ENCODE peak calls at places on chromosome 11, in four cellular contexts. U is IMR-90, I is endothelial cell of umbilical vein, Z is K562. C is an unnamed sample.

GRCh38 chr11:96259053-96259837 is 83.8 kb downstream of the MAML2 start:
- DNase-seq in U (peak; percentile 86), I (peak; percentile 49), Z (no peak), C (peak; percentile 30)

GRCh38 chr11:66505276-66505816 is 5.1 kb upstream of the BBS1 start:
- DNase-seq in U (no peak), I (no peak), Z (no peak), C (no peak)

GRCh38 chr11:103910721-103911120 is 125.7 kb upstream of the DDI1 start:
- DNase-seq in U (no peak), I (no peak), Z (no peak), C (no peak)

GRCh38 chr11:129853508-129854228 is 38.0 kb downstream of the TMEM45B start:
- DNase-seq in U (peak; percentile 49), I (no peak), Z (no peak), C (peak; percentile 64)

GRCh38 chr11:126586303-126586627 is 230.8 kb downstream of the ST3GAL4 start:
- DNase-seq in U (no peak), I (no peak), Z (no peak), C (no peak)

GRCh38 chr11:44596541-44597276 is 31.2 kb downstream of the CD82 start:
- DNase-seq in U (no peak), I (no peak), Z (no peak), C (no peak)

GRCh38 chr11:35148163-35148562 is 9.2 kb downstream of the CD44 start:
- DNase-seq in U (no peak), I (no peak), Z (no peak), C (no peak)

GRCh38 chr11:17694711-17695110 is 24.7 kb upstream of the MYOD1 start:
- DNase-seq in U (no peak), I (no peak), Z (no peak), C (no peak)

GRCh38 chr11:129286813-129287212 is 88.8 kb upstream of the BARX2 start:
- DNase-seq in U (peak; percentile 5), I (no peak), Z (no peak), C (no peak)

GRCh38 chr11:1293619-1294015 is 15.8 kb downstream of the TOLLIP start:
- DNase-seq in U (no peak), I (no peak), Z (no peak), C (no peak)

GRCh38 chr11:4891996-4892640 is 10.4 kb downstream of the OR51T1 start:
- DNase-seq in U (peak; percentile 93), I (no peak), Z (peak; percentile 38), C (no peak)

GRCh38 chr11:104968365-104968855 is at the start of gene CASP4:
- DNase-seq in U (peak; percentile 78), I (peak; percentile 93), Z (no peak), C (peak; percentile 1)

GRCh38 chr11:17012179-17012578 is 2.0 kb downstream of the PLEKHA7 start:
- DNase-seq in U (no peak), I (no peak), Z (no peak), C (no peak)

GRCh38 chr11:33732176-33732575 is 4.0 kb downstream of the CD59 start:
- DNase-seq in U (no peak), I (no peak), Z (peak; percentile 42), C (no peak)

GRCh38 chr11:68658097-68658496 is 26.2 kb upstream of the GAL start:
- DNase-seq in U (no peak), I (no peak), Z (no peak), C (no peak)

GRCh38 chr11:24567380-24567779 is 70.5 kb downstream of the LUZP2 start:
- DNase-seq in U (no peak), I (no peak), Z (no peak), C (no peak)

GRCh38 chr11:26578998-26579635 is 7.1 kb upstream of the MUC15 start:
- DNase-seq in U (no peak), I (no peak), Z (no peak), C (peak; percentile 23)

GRCh38 chr11:9972917-9973504 is 309.1 kb downstream of the SWAP70 start:
- DNase-seq in U (peak; percentile 70), I (peak; percentile 74), Z (peak; percentile 61), C (no peak)

GRCh38 chr11:100851129-100851528 is 164.0 kb downstream of the ARHGAP42 start:
- DNase-seq in U (peak; percentile 82), I (no peak), Z (no peak), C (peak; percentile 48)

GRCh38 chr11:128304666-128305485 is 282.5 kb downstream of the ETS1 start:
- DNase-seq in U (no peak), I (no peak), Z (no peak), C (no peak)

GRCh38 chr11:66639066-66639813 is 737 bp downstream of the RBM4 start:
- DNase-seq in U (peak; percentile 42), I (peak; percentile 71), Z (peak; percentile 41), C (no peak)

GRCh38 chr11:132576706-132577105 is 955.6 kb downstream of the OPCML start:
- DNase-seq in U (peak; percentile 97), I (no peak), Z (no peak), C (no peak)

GRCh38 chr11:1532606-1533341 is 39.3 kb downstream of the DUSP8 start:
- DNase-seq in U (no peak), I (no peak), Z (no peak), C (peak; percentile 69)

GRCh38 chr11:1152316-1153104 is 5.2 kb upstream of the MUC5AC start:
- DNase-seq in U (peak; percentile 78), I (no peak), Z (no peak), C (no peak)

GRCh38 chr11:31802990-31803812 is 7.9 kb downstream of the PAX6 start:
- DNase-seq in U (no peak), I (no peak), Z (no peak), C (no peak)

GRCh38 chr11:126561327-126561893 is 205.9 kb downstream of the ST3GAL4 start:
- DNase-seq in U (peak; percentile 69), I (peak; percentile 51), Z (peak; percentile 54), C (peak; percentile 13)

GRCh38 chr11:88414385-88414861 is 76.9 kb upstream of the CTSC start:
- DNase-seq in U (peak; percentile 68), I (peak; percentile 92), Z (peak; percentile 75), C (no peak)

GRCh38 chr11:119691020-119691666 is 37.9 kb downstream of the NECTIN1 start:
- DNase-seq in U (no peak), I (no peak), Z (no peak), C (no peak)

GRCh38 chr11:1470681-1471611 is 15.6 kb downstream of the MOB2 start:
- DNase-seq in U (no peak), I (no peak), Z (no peak), C (no peak)

GRCh38 chr11:74957937-74958629 is 9.0 kb downstream of the SPCS2 start:
- DNase-seq in U (no peak), I (no peak), Z (no peak), C (no peak)

GRCh38 chr11:113286509-113287497 is 27.6 kb upstream of the TTC12 start:
- DNase-seq in U (no peak), I (no peak), Z (no peak), C (no peak)

GRCh38 chr11:37657645-37658044 is 1059.6 kb upstream of the RAG2 start:
- DNase-seq in U (peak; percentile 25), I (peak; percentile 45), Z (no peak), C (no peak)

GRCh38 chr11:100892886-100893285 is 205.8 kb downstream of the ARHGAP42 start:
- DNase-seq in U (no peak), I (no peak), Z (no peak), C (no peak)

GRCh38 chr11:32817181-32817842 is 12.4 kb upstream of the PRRG4 start:
- DNase-seq in U (no peak), I (no peak), Z (no peak), C (no peak)

GRCh38 chr11:86292912-86293606 is 9.0 kb upstream of the HIKESHI start:
- DNase-seq in U (no peak), I (no peak), Z (no peak), C (no peak)

GRCh38 chr11:126080206-126080941 is 17.7 kb upstream of the CDON start:
- DNase-seq in U (no peak), I (no peak), Z (no peak), C (no peak)

GRCh38 chr11:96878299-96879051 is 488.7 kb downstream of the JRKL start:
- DNase-seq in U (no peak), I (no peak), Z (no peak), C (no peak)

GRCh38 chr11:94183886-94184264 is 55.2 kb downstream of the PANX1 start:
- DNase-seq in U (peak; percentile 67), I (peak; percentile 71), Z (peak; percentile 80), C (peak; percentile 30)

GRCh38 chr11:131471976-131472375 is 101.6 kb downstream of the NTM start:
- DNase-seq in U (no peak), I (no peak), Z (no peak), C (no peak)

GRCh38 chr11:74024630-74025029 is 15.7 kb upstream of the UCP3 start:
- DNase-seq in U (peak; percentile 92), I (peak; percentile 53), Z (peak; percentile 85), C (no peak)

DNA sequence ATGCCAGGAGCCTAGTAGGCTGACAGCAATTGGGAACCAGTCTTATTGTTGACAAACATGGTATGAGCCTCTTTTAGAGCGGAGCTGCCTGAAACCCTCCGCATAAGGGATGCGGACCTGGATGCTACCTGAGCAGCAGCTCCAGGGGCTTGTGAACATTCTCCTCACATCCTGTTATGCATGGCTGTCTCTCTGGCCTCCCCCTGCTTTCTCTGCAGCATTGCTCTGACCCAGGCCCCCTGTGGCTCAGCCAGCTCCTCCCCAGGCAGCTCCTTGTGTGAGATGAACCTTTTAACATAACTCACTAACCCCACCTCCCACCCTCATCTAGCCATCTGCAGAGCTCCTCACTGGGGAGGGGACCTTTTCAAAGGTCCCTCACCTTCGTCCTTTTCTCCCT is 6.0 kb downstream of the BMAL1 start:
- DNase-seq in U (no peak), I (no peak), Z (no peak), C (no peak)
- H3K9me1 ChIP-seq in U (peaks cover 20% of the 10 kb centered on the region), I (no peaks in the 10 kb centered on the region), Z (no peaks in the 10 kb centered on the region), C (peaks cover 8% of the 10 kb centered on the region)

DNA sequence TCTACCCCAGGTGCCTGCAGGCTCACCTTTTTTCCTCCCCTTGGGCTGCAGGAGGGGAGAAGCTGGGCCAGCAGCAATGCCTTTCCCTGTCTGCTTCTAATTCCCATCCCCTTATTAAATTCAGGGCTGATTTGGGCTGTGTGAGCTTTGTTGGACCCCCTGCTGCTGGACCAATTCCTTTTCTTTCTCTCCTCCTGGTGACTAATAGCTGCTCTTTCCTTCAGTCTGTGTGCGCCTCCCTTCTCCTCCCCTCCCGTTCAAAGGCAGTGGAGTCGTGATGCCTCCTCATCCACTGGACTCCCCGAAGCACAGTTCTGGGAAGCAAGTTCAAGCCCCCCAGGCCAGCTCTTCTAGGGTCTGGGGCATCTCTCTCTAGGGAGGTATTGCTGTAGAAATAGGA is 567.9 kb upstream of the CADM1 start:
- DNase-seq in U (no peak), I (no peak), Z (no peak), C (no peak)
- H3K27ac ChIP-seq in U (no peak overlapping the region), I (no peak overlapping the region), Z (no peak overlapping the region), C (no peak overlapping the region)

GRCh38 chr11:90594658-90595057 is 371.8 kb upstream of the CHORDC1 start:
- DNase-seq in U (no peak), I (peak; percentile 1), Z (no peak), C (no peak)
- H3K9me1 ChIP-seq in U (no peaks in the 10 kb centered on the region), I (no peaks in the 10 kb centered on the region), Z (no peaks in the 10 kb centered on the region), C (no peaks in the 10 kb centered on the region)

DNA sequence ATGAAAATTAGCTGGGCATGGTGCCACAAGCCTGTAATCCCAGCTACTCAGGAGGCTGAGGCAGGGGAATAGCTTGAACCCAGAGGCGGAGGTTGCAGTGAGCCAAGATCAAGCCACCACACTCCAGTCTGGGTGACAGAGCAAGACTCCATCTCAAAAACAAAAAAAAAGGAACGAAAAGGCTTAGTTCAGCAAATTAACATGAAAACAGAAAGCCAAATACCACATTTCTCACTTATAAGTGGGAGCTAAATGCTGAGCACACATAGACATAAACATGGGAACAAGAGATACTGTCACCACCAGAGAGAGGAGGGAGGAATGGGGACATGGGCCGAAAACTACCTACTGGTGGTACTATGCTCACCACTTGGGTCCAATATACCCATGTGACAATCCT is 38.6 kb downstream of the SCGB1A1 start:
- DNase-seq in U (no peak), I (no peak), Z (no peak), C (no peak)
- H3K27ac ChIP-seq in U (no peak overlapping the region), I (no peak overlapping the region), Z (peak overlapping the region; percentile 79), C (no peak overlapping the region)

C was measured in keratinocyte.